ENCODE peak calls at places on chromosome 13, in six cellular contexts. L, O, I, Q, E and J are unnamed samples.

GRCh38 chr13:74444161-74444571 is 310.0 kb upstream of the KLF12 start:
- DNase-seq in L (no peak), O (no peak), Q (no peak), E (no peak), I (peak), J (no peak)

GRCh38 chr13:113053376-113053775 is 52.2 kb upstream of the F7 start:
- DNase-seq in E (no peak), I (no peak), L (no peak), Q (no peak), O (no peak), J (no peak)

GRCh38 chr13:96730676-96731075 is 263.6 kb downstream of the OXGR1 start:
- DNase-seq in L (no peak), O (no peak), E (no peak), Q (no peak), I (no peak), J (no peak)

GRCh38 chr13:65914707-65915106 is 1315.4 kb downstream of the PCDH9 start:
- DNase-seq in O (no peak), L (peak), I (no peak), Q (no peak), E (no peak), J (peak)

GRCh38 chr13:93220073-93220472 is 6.5 kb upstream of the GPC6 start:
- DNase-seq in I (no peak), L (no peak), O (no peak), E (no peak), Q (no peak), J (no peak)

GRCh38 chr13:112783135-112783945 is 93.5 kb downstream of the ATP11A start:
- DNase-seq in I (no peak), Q (no peak), O (no peak), L (peak), E (no peak), J (peak)

GRCh38 chr13:34993470-34993869 is 51.4 kb downstream of the NBEA start:
- DNase-seq in Q (no peak), E (no peak), I (no peak), L (no peak), O (no peak), J (no peak)

GRCh38 chr13:75713852-75714251 is 77.7 kb downstream of the LMO7 start:
- DNase-seq in L (no peak), Q (no peak), E (no peak), O (no peak), I (no peak), J (no peak)

GRCh38 chr13:59914556-59914955 is 249.2 kb downstream of the DIAPH3 start:
- DNase-seq in I (no peak), O (no peak), E (no peak), L (no peak), Q (peak), J (peak)

GRCh38 chr13:112740502-112741131 is 50.8 kb downstream of the ATP11A start:
- DNase-seq in L (peak), E (peak), O (no peak), I (no peak), Q (peak), J (peak)

GRCh38 chr13:22311734-22312404 is 641.0 kb downstream of the FGF9 start:
- DNase-seq in L (no peak), I (no peak), E (no peak), O (no peak), Q (no peak), J (peak)

GRCh38 chr13:27450921-27451461 is 627 bp upstream of the MTIF3 start:
- DNase-seq in E (peak), O (peak), L (peak), Q (peak), I (peak), J (peak)

GRCh38 chr13:46341112-46341711 is 45.8 kb downstream of the RUBCNL start:
- DNase-seq in O (no peak), E (no peak), Q (peak), L (no peak), I (no peak), J (peak)

GRCh38 chr13:24741016-24741662 is 22.8 kb upstream of the RNF17 start:
- DNase-seq in L (no peak), Q (no peak), E (no peak), O (peak), I (no peak), J (no peak)

GRCh38 chr13:35994131-35994966 is 136.8 kb downstream of the DCLK1 start:
- DNase-seq in I (peak), E (peak), Q (no peak), O (no peak), L (peak), J (peak)

GRCh38 chr13:35744144-35744543 is 267.7 kb upstream of the MAB21L1 start:
- DNase-seq in O (no peak), L (no peak), E (no peak), I (no peak), Q (no peak), J (no peak)

GRCh38 chr13:39462456-39462855 is 140.5 kb downstream of the LHFPL6 start:
- DNase-seq in L (no peak), O (no peak), Q (no peak), E (no peak), I (no peak), J (no peak)

GRCh38 chr13:46129124-46129523 is 24.3 kb upstream of the CPB2 start:
- DNase-seq in L (no peak), O (no peak), Q (no peak), E (no peak), I (no peak), J (no peak)

GRCh38 chr13:59247166-59247565 is 916.6 kb downstream of the DIAPH3 start:
- DNase-seq in E (no peak), I (peak), L (no peak), Q (no peak), O (peak), J (no peak)

GRCh38 chr13:46964789-46965527 is 68.1 kb upstream of the HTR2A start:
- DNase-seq in O (no peak), L (peak), Q (no peak), I (no peak), E (no peak), J (peak)

GRCh38 chr13:67107973-67108372 is 122.2 kb downstream of the PCDH9 start:
- DNase-seq in I (no peak), Q (no peak), L (no peak), E (no peak), O (no peak), J (no peak)

GRCh38 chr13:86476656-86477055 is 677.4 kb upstream of the SLITRK6 start:
- DNase-seq in E (no peak), L (no peak), I (no peak), Q (no peak), O (no peak), J (no peak)

GRCh38 chr13:101204270-101205011 is 211.9 kb downstream of the NALCN start:
- DNase-seq in O (no peak), L (peak), E (no peak), I (no peak), Q (no peak), J (peak)

GRCh38 chr13:102870677-102871415 is 25.0 kb downstream of the ERCC5 start:
- DNase-seq in E (peak), I (peak), L (peak), O (peak), Q (peak), J (peak)

GRCh38 chr13:111114362-111115050 is 604 bp upstream of the ARHGEF7 start:
- DNase-seq in O (no peak), L (peak), E (peak), Q (peak), I (peak), J (peak)

GRCh38 chr13:50627111-50627510 is 216.4 kb downstream of the DLEU7 start:
- DNase-seq in O (peak), I (no peak), L (peak), E (no peak), Q (no peak), J (no peak)

GRCh38 chr13:98129059-98129741 is 13.7 kb upstream of the FARP1 start:
- DNase-seq in L (peak), O (no peak), I (no peak), Q (no peak), E (no peak), J (no peak)

GRCh38 chr13:46160474-46161066 is 21.4 kb downstream of the LCP1 start:
- DNase-seq in I (peak), L (peak), E (no peak), O (peak), Q (peak), J (peak)

GRCh38 chr13:35789335-35790166 is 313.1 kb upstream of the MAB21L1 start:
- DNase-seq in L (peak), E (no peak), Q (no peak), O (no peak), I (peak), J (peak)

GRCh38 chr13:79392882-79393563 is 13.0 kb downstream of the RBM26 start:
- DNase-seq in O (no peak), L (peak), Q (no peak), E (no peak), I (no peak), J (peak)

GRCh38 chr13:94712287-94712811 is at the start of gene SOX21:
- DNase-seq in L (peak), O (no peak), E (no peak), Q (no peak), I (no peak), J (no peak)

GRCh38 chr13:44373247-44373600 is 400 bp upstream of the SERP2 start:
- DNase-seq in L (no peak), E (no peak), I (no peak), Q (no peak), O (no peak), J (no peak)

GRCh38 chr13:97257800-97258799 is 36.0 kb downstream of the MBNL2 start:
- DNase-seq in O (peak), I (no peak), Q (peak), L (peak), E (peak), J (peak)

GRCh38 chr13:110012102-110012739 is 225.8 kb upstream of the IRS2 start:
- DNase-seq in L (peak), E (no peak), I (no peak), Q (peak), O (no peak), J (peak)

GRCh38 chr13:106182404-106182803 is 353.1 kb downstream of the EFNB2 start:
- DNase-seq in Q (peak), I (no peak), O (no peak), E (no peak), L (peak), J (peak)

GRCh38 chr13:87676254-87677042 is 5.3 kb downstream of the SLITRK5 start:
- DNase-seq in E (no peak), O (no peak), L (no peak), I (no peak), Q (no peak), J (no peak)

GRCh38 chr13:112961457-112962369 is 7.3 kb upstream of the MCF2L start:
- DNase-seq in O (no peak), E (no peak), L (no peak), I (no peak), Q (no peak), J (no peak)